ENCODE peak calls at places on chromosomes 16 and 17, in seven cellular contexts. X is astrocyte of the cerebellum, H is fibroblast of pulmonary artery, Y is stomach, F is heart left ventricle, L is astrocyte of the spinal cord, B is left ventricle myocardium inferior. D is an unnamed sample.

GRCh38 chr17:14011740-14012405 is 57.4 kb upstream of the COX10 start:
- DNase-seq in X (no peak), H (no peak), Y (no peak), F (no peak), L (no peak), B (peak), D (no peak)

GRCh38 chr17:47265983-47266541 is 12.4 kb downstream of the ITGB3 start:
- DNase-seq in X (peak), H (peak), Y (no peak), F (no peak), L (peak), B (no peak), D (no peak)

GRCh38 chr16:30604316-30604947 is 5.8 kb downstream of the ZNF689 start:
- DNase-seq in X (no peak), H (no peak), Y (no peak), F (no peak), L (no peak), B (no peak), D (no peak)

GRCh38 chr17:16297367-16298139 is 55.7 kb downstream of the CENPV start:
- DNase-seq in X (no peak), H (no peak), Y (no peak), F (no peak), L (no peak), B (no peak), D (no peak)

GRCh38 chr17:7479389-7480192 is at the start of gene ZBTB4:
- DNase-seq in X (no peak), H (no peak), Y (peak), F (peak), L (peak), B (peak), D (peak)

GRCh38 chr17:74861554-74862107 is 1.9 kb upstream of the GRIN2C start:
- DNase-seq in X (no peak), H (no peak), Y (no peak), F (no peak), L (no peak), B (no peak), D (no peak)

GRCh38 chr16:25988882-25989281 is 297.1 kb downstream of the HS3ST4 start:
- DNase-seq in X (no peak), H (no peak), Y (no peak), F (no peak), L (no peak), B (no peak), D (no peak)

GRCh38 chr17:39699818-39700147 is at the start of gene ERBB2:
- DNase-seq in X (peak), H (peak), Y (peak), F (peak), L (peak), B (peak), D (no peak)

GRCh38 chr17:36188891-36189306 is 7.7 kb downstream of the CCL3L1 start:
- DNase-seq in X (no peak), H (no peak), Y (no peak), F (peak), L (no peak), B (no peak), D (no peak)

GRCh38 chr17:700504-701094 is 14.0 kb downstream of the VPS53 start:
- DNase-seq in X (no peak), H (peak), Y (no peak), F (no peak), L (peak), B (no peak), D (no peak)

GRCh38 chr16:85203462-85203813 is 91.2 kb upstream of the CIBAR2 start:
- DNase-seq in X (no peak), H (no peak), Y (no peak), F (no peak), L (no peak), B (no peak), D (no peak)

GRCh38 chr17:40176409-40177110 is 710 bp upstream of the RAPGEFL1 start:
- DNase-seq in X (no peak), H (no peak), Y (peak), F (no peak), L (no peak), B (no peak), D (no peak)

GRCh38 chr17:41415411-41415810 is 9.0 kb downstream of the KRT37 start:
- DNase-seq in X (no peak), H (no peak), Y (no peak), F (no peak), L (no peak), B (no peak), D (no peak)

GRCh38 chr16:81284995-81285600 is 29.7 kb upstream of the GAN start:
- DNase-seq in X (no peak), H (no peak), Y (no peak), F (no peak), L (no peak), B (no peak), D (no peak)

GRCh38 chr16:85613609-85614337 is 651 bp downstream of the GSE1 start:
- DNase-seq in X (no peak), H (no peak), Y (peak), F (peak), L (no peak), B (peak), D (no peak)

GRCh38 chr17:75390982-75391381 is 14.5 kb downstream of the GRB2 start:
- DNase-seq in X (no peak), H (peak), Y (no peak), F (no peak), L (peak), B (no peak), D (no peak)

DNA sequence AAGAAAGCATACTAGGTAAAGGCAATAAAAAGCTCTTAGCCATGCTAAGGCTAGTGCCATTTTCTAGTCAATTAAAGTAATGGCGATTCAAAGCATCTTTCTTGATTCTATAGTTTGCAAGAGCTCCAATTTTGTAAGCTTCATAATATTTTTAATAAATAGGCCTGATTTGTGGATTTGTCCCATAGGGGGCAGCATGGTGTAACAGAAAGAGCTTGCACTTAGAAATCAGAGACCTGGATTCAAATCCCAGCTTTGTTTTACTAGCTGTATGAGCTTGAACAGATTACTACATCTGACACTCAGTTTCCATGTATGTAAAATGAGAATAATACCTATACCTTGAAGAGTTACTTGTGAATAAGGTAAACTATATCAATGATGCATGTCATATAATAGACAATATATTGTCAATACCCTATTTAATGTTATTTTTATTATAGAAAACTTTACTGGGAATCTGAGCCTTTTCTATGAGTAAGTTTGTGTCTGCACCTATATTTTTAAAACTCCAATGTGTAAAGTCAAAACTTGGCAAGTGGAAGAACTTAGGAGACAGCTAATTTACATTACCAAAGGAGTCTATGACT is 93.6 kb upstream of the NOG start:
- DNase-seq in X (no peak), H (peak), Y (no peak), F (no peak), L (peak), B (no peak), D (peak)
- TF ChIP-seq CTCF in X (peak), H (peak), Y (no peak), F (no peak), L (peak), B (peak), D (peak)

GRCh38 chr17:50177983-50178834 is 12.4 kb downstream of the SGCA start:
- DNase-seq in X (peak), H (peak), Y (peak), F (peak), L (peak), B (peak), D (peak)
- H3K4me3 ChIP-seq in X (no peak), H (no peak), Y (no peak), F (peak), L (no peak), B (peak), D (no peak)

DNA sequence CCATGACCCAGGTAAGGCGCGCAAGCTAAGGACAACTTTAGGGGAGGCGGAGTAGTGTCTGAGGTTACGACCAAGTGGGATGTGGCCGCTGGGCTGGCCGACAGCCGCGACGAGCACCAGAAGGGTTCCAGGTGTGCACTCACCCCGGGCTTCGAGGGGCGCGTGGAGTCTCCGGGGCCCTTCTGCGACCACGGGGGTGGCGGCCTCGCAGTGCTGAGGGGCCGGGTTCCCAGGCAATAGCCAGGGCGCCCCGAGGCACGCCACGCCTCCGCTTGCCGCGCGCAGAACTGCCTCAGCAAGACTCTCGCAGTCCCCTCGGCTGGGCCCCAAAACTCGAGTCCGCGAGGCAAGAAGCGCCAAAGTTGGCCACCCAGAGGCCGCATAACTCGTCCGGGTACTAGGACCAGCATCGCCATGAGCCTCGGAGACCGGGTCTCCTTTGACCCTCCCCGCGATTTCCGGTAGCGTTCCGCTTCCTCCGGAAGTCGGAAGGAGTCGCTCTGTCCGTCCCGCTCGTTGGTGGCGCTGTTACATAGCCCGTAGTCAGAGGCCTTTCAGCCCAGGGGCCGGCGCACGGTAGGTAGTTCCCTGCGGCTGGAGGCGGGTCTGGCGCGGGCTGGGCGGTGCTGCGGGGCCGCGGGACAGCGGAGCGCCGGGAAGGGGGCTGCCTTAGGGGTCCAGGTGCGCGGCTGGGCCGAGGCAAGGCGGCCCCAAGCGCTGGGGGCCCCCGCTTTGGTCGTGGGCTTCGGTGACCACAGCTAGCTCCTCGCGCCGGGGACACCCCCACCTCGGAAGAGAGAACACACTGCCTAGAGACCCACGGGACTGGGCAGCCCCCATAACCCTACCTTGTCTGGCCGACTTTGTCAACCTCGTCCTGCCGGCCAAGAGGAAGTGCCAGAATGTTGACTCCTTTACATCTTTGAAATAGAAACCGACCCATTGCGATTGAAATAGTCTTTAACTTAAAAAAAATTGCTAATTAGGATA is at the start of the genes ADPRM and SCO1:
- DNase-seq in X (peak), H (peak), Y (peak), F (peak), L (peak), B (peak), D (peak)
- TF ChIP-seq CTCF in X (peak), H (peak), Y (peak), F (peak), L (peak), B (peak), D (no peak)

GRCh38 chr16:88787579-88788314 is 2.7 kb upstream of the PIEZO1 start:
- DNase-seq in X (no peak), H (no peak), Y (no peak), F (no peak), L (no peak), B (no peak), D (no peak)

GRCh38 chr16:88783391-88784073 is 1.5 kb downstream of the PIEZO1 start:
- DNase-seq in X (no peak), H (no peak), Y (peak), F (no peak), L (no peak), B (no peak), D (no peak)

GRCh38 chr16:88784856-88785105 is 239 bp downstream of the PIEZO1 start:
- DNase-seq in X (no peak), H (no peak), Y (no peak), F (no peak), L (no peak), B (no peak), D (no peak)

GRCh38 chr16:88784074-88784855 is 755 bp downstream of the PIEZO1 start:
- DNase-seq in X (peak), H (peak), Y (peak), F (peak), L (peak), B (peak), D (no peak)

DNA sequence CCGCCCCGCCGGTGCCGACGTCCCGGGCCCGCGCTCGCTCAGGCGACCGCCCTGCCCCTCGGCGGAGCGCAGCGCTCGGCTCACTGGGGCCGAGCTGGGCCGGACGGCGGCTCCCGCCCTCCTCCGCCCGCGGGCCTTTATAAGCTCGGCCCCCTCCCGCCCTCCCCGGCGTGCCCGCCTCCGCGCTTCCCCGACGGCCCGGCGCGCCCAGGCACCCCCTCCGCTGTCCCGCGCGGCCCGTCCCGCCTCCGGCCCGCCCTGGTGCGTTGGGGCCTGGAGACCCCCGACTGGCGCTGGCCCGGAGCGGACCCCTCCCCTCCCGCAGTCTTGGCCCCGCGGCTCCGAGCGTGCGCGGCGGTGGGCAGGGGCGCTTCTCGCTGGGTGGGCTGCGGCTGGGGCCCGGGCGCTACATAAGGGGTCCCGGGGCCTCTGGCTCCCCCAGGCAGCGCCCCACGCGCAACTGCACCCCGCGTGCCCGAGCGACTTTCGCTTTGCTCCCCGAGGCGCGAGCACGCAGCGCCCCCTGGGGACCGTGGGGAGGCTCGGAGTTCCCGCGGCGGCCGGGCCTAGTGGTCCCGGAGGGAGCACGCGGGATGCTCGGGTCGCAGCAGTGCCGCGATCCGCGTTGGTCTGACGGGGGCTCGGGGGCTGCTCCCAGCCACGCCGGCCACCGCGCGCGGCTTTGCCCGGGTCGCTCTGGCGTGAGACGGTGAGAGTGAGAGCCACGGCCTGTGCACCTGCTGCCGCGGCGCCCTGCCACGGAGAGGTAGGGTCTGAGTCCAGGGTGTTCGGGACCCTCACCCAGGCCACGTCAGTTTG is at the start of gene PIEZO1:
- DNase-seq in X (no peak), H (peak), Y (peak), F (peak), L (no peak), B (peak), D (peak)
- H3K4me3 ChIP-seq in X (peak), H (peak), Y (peak), F (peak), L (peak), B (peak), D (peak)

GRCh38 chr16:11218324-11218962 is 37.6 kb downstream of the SOCS1 start:
- DNase-seq in X (no peak), H (no peak), Y (no peak), F (no peak), L (peak), B (no peak), D (no peak)
- TF ChIP-seq CTCF in X (peak), H (peak), Y (no peak), F (no peak), L (peak), B (peak), D (peak)

GRCh38 chr16:71721066-71721740 is 3.3 kb downstream of the PHLPP2 start:
- DNase-seq in X (no peak), H (no peak), Y (no peak), F (no peak), L (no peak), B (no peak), D (no peak)

GRCh38 chr16:71726491-71727319 is 2.2 kb upstream of the PHLPP2 start:
- DNase-seq in X (no peak), H (no peak), Y (no peak), F (no peak), L (no peak), B (no peak), D (no peak)

GRCh38 chr16:71723537-71724319 is 773 bp downstream of the PHLPP2 start:
- DNase-seq in X (peak), H (peak), Y (peak), F (peak), L (peak), B (peak), D (peak)

GRCh38 chr16:71722801-71723536 is 1.5 kb downstream of the PHLPP2 start:
- DNase-seq in X (peak), H (peak), Y (peak), F (peak), L (peak), B (peak), D (peak)

DNA sequence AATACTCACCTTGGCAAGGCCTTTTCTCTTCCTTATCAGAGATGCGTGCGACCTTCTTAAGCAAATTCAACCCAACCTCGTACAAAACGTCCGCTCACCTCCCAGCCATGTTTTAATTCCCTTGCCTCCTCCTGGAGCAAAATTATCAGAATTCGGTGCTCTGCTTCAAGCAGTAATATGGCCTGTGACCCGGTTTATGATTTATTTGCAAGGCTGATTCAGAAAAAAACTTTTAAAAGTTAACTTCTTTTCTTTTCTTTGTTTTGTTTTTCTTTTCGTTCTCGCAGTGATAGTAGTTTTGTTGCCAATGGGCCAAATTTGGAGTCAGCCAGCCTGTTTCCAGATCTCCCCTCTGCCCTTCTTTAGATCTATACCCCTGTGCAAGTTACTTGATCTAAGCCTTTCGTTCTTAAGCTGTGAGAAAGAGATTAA is at the start of gene PHLPP2:
- DNase-seq in X (no peak), H (no peak), Y (no peak), F (no peak), L (no peak), B (no peak), D (no peak)
- H3K4me3 ChIP-seq in X (peak), H (peak), Y (peak), F (peak), L (peak), B (peak), D (peak)

DNA sequence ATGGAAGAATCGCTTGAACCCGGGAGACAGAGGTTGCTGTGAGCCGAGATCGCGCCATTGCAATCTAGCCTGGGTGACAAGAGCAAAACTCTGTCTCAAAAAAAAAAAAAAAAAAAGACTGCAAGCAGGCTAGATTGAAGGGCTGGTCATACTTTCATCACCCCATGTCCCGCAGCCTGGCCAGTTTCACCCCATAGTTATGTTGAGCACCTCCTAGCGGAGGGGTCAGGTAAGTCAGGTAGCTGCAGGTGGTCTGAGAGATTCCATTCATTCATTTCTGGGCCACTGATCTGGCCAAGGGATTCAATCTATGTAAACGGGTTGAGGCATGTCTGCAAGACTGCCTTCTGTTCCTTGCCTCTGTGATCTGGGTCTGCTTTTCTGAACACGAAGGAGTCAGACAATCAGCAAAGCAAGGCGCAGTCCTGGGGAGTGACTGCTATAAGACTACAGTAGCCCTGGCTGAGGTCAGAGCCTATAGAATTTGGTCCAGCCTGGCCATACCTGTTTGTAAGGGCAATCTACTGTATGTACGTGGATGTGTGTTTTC is 23.6 kb upstream of the BPTF start:
- DNase-seq in X (no peak), H (no peak), Y (no peak), F (no peak), L (no peak), B (no peak), D (no peak)
- TF ChIP-seq CTCF in X (peak), H (peak), Y (no peak), F (no peak), L (no peak), B (no peak), D (no peak)

DNA sequence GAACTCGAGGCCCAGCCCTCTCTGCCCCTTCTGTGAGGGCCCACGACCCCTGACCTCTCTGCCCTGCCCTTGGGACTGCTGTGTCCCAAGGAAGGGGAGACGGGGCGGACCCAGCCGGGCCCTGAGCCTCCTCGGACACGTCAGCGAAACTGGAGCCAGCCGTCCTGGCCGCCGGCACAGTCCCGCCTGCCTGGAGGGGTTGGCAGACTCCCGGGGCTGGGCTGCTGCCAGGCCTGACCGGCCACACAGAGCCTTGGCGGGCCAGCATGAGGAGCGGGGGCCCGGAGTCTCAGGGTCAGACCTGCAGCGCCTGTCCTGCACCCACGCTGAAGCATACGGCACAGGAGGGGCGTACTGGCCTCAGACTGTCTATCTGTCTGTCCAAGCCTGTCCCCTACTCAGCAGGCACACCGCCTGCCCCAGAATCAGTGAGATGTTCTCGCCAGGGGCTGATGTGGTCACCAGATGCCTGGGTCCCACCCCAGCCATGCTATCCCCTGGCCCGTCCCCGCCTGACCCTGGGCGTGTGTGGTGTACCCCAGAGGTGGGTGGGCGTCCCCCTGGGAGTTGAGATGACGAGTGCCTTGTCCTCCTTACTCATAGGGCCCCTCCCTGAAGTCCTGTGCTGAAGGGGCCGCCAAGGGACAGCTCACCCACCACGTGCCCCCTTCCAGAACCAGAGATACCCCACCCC is 4.6 kb downstream of the VASN start:
- DNase-seq in X (peak), H (peak), Y (peak), F (peak), L (peak), B (peak), D (no peak)
- H3K4me3 ChIP-seq in X (peak), H (peak), Y (peak), F (peak), L (no peak), B (peak), D (no peak)

D was measured in CD8-positive, alpha-beta T cell.